ENCODE peak calls at places on chromosomes 12 and 14, in eight cellular contexts. T, K, P, E, F, R, I and C are unnamed samples.

GRCh38 chr12:124321040-124321481 is 26.2 kb downstream of the RFLNA start:
- DNase-seq in K (peak), T (peak), F (peak), I (peak), E (peak), P (peak), R (peak), C (peak)

GRCh38 chr14:68927956-68928675 is 51.0 kb downstream of the ACTN1 start:
- DNase-seq in T (no peak), F (no peak), E (no peak), P (no peak), K (no peak), R (no peak), I (no peak), C (no peak)

GRCh38 chr12:66398931-66399625 is 96.8 kb downstream of the HELB start:
- DNase-seq in R (no peak), F (no peak), I (no peak), P (no peak), K (no peak), E (no peak), T (no peak), C (no peak)

GRCh38 chr12:98084950-98085349 is 430.4 kb upstream of the TMPO start:
- DNase-seq in T (no peak), F (no peak), K (no peak), P (no peak), E (no peak), I (no peak), R (no peak), C (no peak)

GRCh38 chr14:51302319-51303030 is 62.4 kb downstream of the TMX1 start:
- DNase-seq in P (no peak), E (no peak), R (no peak), K (no peak), F (no peak), I (no peak), T (no peak), C (no peak)

GRCh38 chr12:21992823-21993222 is 51.6 kb upstream of the ABCC9 start:
- DNase-seq in R (no peak), K (no peak), T (no peak), P (no peak), I (no peak), E (no peak), F (peak), C (no peak)

GRCh38 chr14:89324501-89325298 is 92.3 kb downstream of the FOXN3 start:
- DNase-seq in R (no peak), E (no peak), I (no peak), T (no peak), P (no peak), F (no peak), K (no peak), C (no peak)

GRCh38 chr12:79274571-79275064 is 410.0 kb downstream of the SYT1 start:
- DNase-seq in F (no peak), P (no peak), E (no peak), I (no peak), T (no peak), R (no peak), K (no peak), C (no peak)

GRCh38 chr14:99467338-99468075 is 13.2 kb downstream of the SETD3 start:
- DNase-seq in K (no peak), F (no peak), P (no peak), T (no peak), E (no peak), R (no peak), I (peak), C (no peak)

GRCh38 chr14:69500736-69501135 is 16.2 kb downstream of the PLEKHD1 start:
- DNase-seq in T (no peak), P (peak), F (no peak), E (no peak), I (no peak), R (no peak), K (no peak), C (no peak)

GRCh38 chr12:52380271-52380694 is 5.2 kb downstream of the KRT84 start:
- DNase-seq in T (peak), K (peak), F (peak), E (no peak), R (peak), P (peak), I (peak), C (no peak)

GRCh38 chr14:50173891-50174290 is 57.5 kb downstream of the SOS2 start:
- DNase-seq in P (no peak), I (no peak), F (no peak), E (no peak), K (no peak), T (no peak), R (no peak), C (no peak)

GRCh38 chr14:70000601-70001000 is 121.4 kb downstream of the SMOC1 start:
- DNase-seq in I (peak), P (no peak), E (no peak), F (no peak), T (no peak), R (no peak), K (no peak), C (no peak)

GRCh38 chr12:25972783-25973182 is 14.3 kb downstream of the RASSF8 start:
- DNase-seq in R (no peak), K (no peak), F (no peak), I (no peak), T (no peak), P (no peak), E (no peak), C (no peak)

GRCh38 chr14:21991130-21991529 is 317.5 kb upstream of the OR4E1 start:
- DNase-seq in R (no peak), E (no peak), T (no peak), F (no peak), P (no peak), I (no peak), K (no peak), C (no peak)

GRCh38 chr12:76450690-76451089 is 102.5 kb upstream of the BBS10 start:
- DNase-seq in T (peak), E (no peak), K (no peak), I (no peak), F (no peak), P (no peak), R (no peak), C (no peak)

GRCh38 chr14:46306267-46306666 is 345.3 kb downstream of the RPL10L start:
- DNase-seq in E (no peak), I (no peak), P (no peak), R (no peak), T (no peak), F (no peak), K (no peak), C (no peak)

GRCh38 chr12:10012630-10013330 is 2.4 kb downstream of the CLEC12B start:
- DNase-seq in K (peak), R (no peak), F (no peak), P (no peak), T (no peak), E (no peak), I (no peak), C (no peak)

GRCh38 chr14:21104448-21105060 is 3.7 kb downstream of the TMEM253 start:
- DNase-seq in F (peak), R (peak), P (peak), E (peak), K (peak), T (peak), I (peak), C (peak)

DNA sequence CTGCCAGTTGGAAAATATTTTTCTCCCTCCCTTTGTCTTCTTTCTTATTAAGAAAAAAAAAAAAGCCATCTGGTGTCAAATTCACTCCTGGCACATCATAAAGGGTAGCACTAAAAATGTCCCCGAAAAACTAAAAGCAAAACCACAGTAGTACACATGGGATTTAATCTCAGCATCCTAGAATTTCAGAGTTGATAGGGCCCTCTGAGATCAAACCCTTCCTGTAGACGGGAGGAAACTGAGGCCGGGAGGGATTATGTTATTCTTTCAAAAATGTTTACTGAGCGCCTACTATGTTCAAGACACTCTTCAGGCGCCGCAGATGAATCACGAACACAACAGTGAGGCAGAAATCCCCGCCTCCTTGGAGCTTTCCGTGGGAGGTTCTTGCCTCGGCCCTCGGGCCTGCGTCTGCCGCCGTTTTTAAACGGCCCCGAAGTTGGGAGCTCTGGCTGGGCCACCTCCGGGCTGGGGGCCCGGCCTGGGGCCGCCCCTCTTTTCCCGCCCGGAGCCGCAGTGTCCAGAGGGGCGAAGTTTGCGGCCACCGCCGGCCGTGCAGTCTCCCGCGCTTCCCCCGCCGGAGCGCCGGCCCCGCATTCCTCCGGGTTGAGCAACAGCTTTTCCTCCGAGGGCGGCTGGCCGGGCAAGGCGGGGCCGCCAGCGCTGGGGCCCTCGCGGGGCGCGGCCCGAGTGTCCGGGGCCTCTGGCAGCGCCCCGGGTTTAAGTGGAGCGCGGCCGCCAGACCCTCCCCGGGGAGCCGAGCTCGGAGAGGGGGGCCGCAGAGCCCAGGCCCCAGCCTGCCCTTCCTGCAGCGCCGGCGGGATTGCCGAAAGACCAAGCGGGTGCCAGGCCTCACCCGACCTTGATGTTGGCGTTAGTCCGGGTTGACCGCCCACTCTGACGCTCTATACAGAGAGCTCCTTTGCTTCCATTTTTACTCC is 18.6 kb upstream of the CTDSP2 start:
- DNase-seq in R (peak), I (peak), P (peak), T (peak), E (peak), F (peak), K (peak), C (peak)
- TF ChIP-seq POLR2A in R (peak), I (no peak), P (peak), T (no peak), E (no peak), F (peak), K (no peak), C (no peak)

DNA sequence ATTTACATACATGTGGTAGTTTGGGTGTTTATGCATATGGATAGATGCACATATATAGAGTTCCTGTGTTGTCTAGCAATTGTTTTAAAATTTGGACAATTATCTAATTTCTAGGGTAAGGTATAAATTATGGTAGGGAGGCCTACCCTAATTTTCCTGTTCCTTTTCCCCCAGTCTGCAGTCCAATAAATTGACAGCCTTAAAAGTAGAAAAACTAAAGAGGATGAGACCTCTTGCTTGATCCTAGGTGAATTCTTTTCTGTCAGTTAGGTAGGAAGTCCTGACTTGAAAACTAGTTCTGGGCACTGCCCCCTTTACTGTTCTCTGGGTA is 2.1 kb upstream of the CDKN1B start:
- DNase-seq in R (no peak), T (no peak), I (no peak), F (no peak), E (no peak), K (no peak), P (no peak), C (no peak)
- H3K4me3 ChIP-seq in R (no peak), T (no peak), I (no peak), F (no peak), E (no peak), K (no peak), P (peak), C (no peak)

GRCh38 chr14:105059035-105059916 is 6.0 kb downstream of the GPR132 start:
- DNase-seq in E (no peak), P (peak), F (peak), I (peak), R (no peak), K (no peak), T (no peak), C (no peak)
- TF ChIP-seq POLR2A in E (no peak), P (no peak), F (peak), I (no peak), R (no peak), K (no peak), T (no peak), C (no peak)

GRCh38 chr12:11757531-11757930 is 108.1 kb downstream of the ETV6 start:
- DNase-seq in T (no peak), F (no peak), R (no peak), P (no peak), E (no peak), K (no peak), I (no peak), C (no peak)

GRCh38 chr12:11756022-11756421 is 106.5 kb downstream of the ETV6 start:
- DNase-seq in F (no peak), E (no peak), K (no peak), R (no peak), T (no peak), P (no peak), I (no peak), C (no peak)

GRCh38 chr12:11755311-11755930 is 105.9 kb downstream of the ETV6 start:
- DNase-seq in P (no peak), K (no peak), R (no peak), F (no peak), I (no peak), E (no peak), T (no peak), C (no peak)

GRCh38 chr12:11757095-11757494 is 107.6 kb downstream of the ETV6 start:
- DNase-seq in K (no peak), F (no peak), P (no peak), I (no peak), E (no peak), R (no peak), T (no peak), C (no peak)

DNA sequence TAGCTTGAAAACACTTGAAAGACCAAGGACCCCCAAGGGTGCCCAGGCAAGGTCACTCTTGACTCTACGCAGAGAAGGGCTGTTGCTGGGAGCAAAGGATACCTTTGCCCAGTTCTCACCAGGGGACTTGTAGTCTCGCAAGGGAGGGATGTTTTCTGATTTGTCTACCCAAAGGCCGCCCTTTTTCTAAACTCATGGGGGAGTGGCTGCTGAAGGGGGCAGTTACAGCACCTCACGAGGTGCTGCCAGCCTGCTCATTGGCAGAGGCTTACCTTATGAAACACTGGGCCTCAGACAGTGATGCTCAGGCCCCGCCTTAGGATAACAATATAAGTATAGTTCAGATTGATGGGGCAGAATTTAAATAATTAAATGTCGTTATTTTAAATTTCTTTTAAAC is 107.0 kb downstream of the ETV6 start:
- DNase-seq in K (no peak), P (no peak), F (no peak), T (no peak), I (no peak), E (no peak), R (no peak), C (no peak)
- H3K4me3 ChIP-seq in K (no peak), P (no peak), F (no peak), T (no peak), I (no peak), E (no peak), R (no peak), C (no peak)

GRCh38 chr12:122753213-122753571 is 568 bp downstream of the DENR start:
- DNase-seq in F (no peak), T (no peak), R (no peak), K (no peak), I (no peak), E (no peak), P (no peak), C (no peak)

GRCh38 chr12:122757568-122757967 is 4.9 kb downstream of the DENR start:
- DNase-seq in K (no peak), E (no peak), R (no peak), P (no peak), F (no peak), T (no peak), I (no peak), C (no peak)

GRCh38 chr12:122754790-122755189 is 2.2 kb downstream of the DENR start:
- DNase-seq in F (no peak), T (no peak), R (no peak), K (no peak), I (no peak), E (no peak), P (no peak), C (no peak)

GRCh38 chr12:122749569-122750332 is 2.9 kb upstream of the DENR start:
- DNase-seq in P (no peak), E (no peak), K (peak), I (no peak), R (peak), F (no peak), T (peak), C (no peak)

DNA sequence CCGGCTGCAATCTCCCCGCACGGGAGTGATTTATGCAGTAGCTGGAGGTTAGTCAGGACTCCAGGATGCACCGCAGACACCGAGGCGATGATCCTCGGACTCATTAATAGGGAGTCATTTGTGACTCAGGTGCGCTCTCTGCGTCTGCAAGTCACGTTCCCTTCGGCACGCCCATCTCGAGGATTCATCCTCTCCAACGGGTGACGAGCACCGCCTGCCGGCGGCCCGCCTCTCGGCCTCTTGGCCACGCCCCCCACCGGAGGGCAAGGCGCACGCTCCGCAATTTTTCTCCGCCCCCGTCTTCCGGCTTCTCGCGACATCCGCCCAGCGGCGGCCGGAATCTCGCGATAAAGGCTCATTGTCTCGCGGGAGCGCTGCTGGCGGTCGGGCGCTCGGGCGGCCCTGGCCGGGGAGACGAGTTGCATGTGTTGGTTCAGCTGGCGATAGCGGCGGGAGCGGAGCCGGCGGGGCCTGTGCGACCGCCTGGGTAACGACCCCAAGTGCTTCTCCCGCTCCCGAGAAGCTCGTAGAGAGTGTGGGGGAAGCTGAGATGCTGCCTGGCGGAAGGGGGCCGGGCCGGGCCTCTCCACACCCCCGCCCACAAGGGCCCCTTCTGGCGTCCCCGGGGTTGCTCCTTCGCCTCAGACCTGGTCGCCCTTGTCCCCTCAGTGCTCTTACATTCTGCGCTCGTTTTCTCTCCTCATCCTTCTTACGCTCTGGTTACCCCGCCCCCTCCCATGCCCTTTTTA is at the start of gene DENR:
- DNase-seq in P (peak), R (peak), K (peak), F (peak), I (peak), E (peak), T (peak), C (peak)
- TF ChIP-seq POLR2A in P (peak), R (peak), K (peak), F (peak), I (peak), E (peak), T (peak), C (peak)

GRCh38 chr12:104275689-104276088 is 27.9 kb upstream of the EID3 start:
- DNase-seq in I (no peak), T (peak), R (no peak), P (no peak), F (no peak), K (no peak), E (no peak), C (no peak)

GRCh38 chr12:104274811-104275210 is 28.7 kb upstream of the EID3 start:
- DNase-seq in R (no peak), F (no peak), E (no peak), P (no peak), T (no peak), K (no peak), I (no peak), C (no peak)

GRCh38 chr12:104273503-104273902 is 30.0 kb upstream of the EID3 start:
- DNase-seq in E (no peak), T (no peak), K (no peak), I (no peak), F (no peak), R (no peak), P (no peak), C (no peak)

GRCh38 chr12:104279164-104279563 is 24.4 kb upstream of the EID3 start:
- DNase-seq in K (no peak), E (no peak), I (no peak), T (no peak), F (no peak), P (no peak), R (no peak), C (no peak)

DNA sequence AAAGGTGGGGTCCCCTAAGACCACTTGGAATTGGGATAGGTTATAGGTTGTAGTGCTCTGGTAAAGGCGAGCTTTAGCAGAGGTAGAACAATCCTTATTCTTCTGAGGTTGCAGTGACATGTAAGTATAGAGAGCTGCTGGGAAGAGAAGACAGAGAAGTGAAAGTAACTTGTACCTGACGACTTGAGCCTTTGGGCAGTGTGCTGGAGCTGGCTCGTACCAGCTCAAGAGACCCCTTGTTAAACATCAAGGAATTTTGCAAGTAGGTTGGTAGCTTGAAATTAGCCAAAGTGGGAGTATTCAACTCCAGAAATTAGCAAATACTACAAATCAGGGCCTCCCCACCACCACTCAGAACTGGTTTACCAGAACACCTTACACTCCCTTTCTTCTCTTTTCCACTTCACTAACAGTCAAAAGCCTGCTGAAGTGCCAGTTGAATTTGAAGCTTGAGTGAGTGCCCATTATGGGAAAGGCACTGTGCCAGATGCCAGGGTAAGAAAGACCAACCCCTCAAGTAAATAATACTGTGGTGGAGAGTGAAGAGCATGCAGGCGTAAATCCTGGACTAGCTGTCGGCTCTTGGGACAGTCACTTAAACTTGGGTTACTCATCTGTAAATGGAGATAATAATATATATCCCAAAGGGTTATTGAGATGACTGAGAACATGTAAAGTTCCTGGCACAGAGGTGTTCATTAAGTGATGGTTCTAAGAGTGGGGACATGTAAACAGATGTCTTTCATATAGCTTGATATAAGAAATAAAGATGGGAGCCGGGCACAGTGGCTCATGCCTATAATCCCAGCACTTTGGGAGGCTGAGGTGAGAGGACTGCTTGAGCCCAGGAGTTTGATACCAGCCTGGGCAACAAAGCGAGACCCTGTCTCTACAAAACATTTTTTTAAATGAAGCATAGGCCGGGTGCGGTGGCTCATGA is 27.1 kb upstream of the EID3 start:
- DNase-seq in T (peak), K (no peak), F (no peak), E (no peak), R (no peak), I (peak), P (no peak), C (no peak)
- H3K4me3 ChIP-seq in T (peak), K (no peak), F (no peak), E (no peak), R (no peak), I (no peak), P (peak), C (no peak)

GRCh38 chr12:48716493-48717251 is at the start of gene CCNT1:
- DNase-seq in K (peak), F (peak), R (peak), P (peak), E (peak), I (peak), T (peak), C (peak)
- TF ChIP-seq POLR2A in K (no peak), F (peak), R (peak), P (peak), E (peak), I (peak), T (peak), C (no peak)